ENCODE peak calls at places on chromosomes 6 and 20, in eight cellular contexts. One of them, this sample, is unnamed.

GRCh38 chr6:24283043-24283985 is 74.5 kb downstream of the DCDC2 start:
- DNase-seq in HS-5: peak
- DNase-seq in SK-MEL-5: peak
- DNase-seq in GM23338: peak
- DNase-seq in globus pallidus: peak
- DNase-seq in stomach: peak
- DNase-seq in tibial nerve: peak
- DNase-seq in Karpas-422: peak
- DNase-seq in this sample: peak

GRCh38 chr20:19588731-19589130 is 169.3 kb upstream of the RIN2 start:
- DNase-seq in Karpas-422: no peak
- DNase-seq in HS-5: no peak
- DNase-seq in SK-MEL-5: no peak
- DNase-seq in GM23338: no peak
- DNase-seq in stomach: peak
- DNase-seq in globus pallidus: no peak
- DNase-seq in tibial nerve: peak
- DNase-seq in this sample: no peak

GRCh38 chr20:24673678-24674570 is 204.5 kb downstream of the SYNDIG1 start:
- DNase-seq in stomach: no peak
- DNase-seq in HS-5: peak
- DNase-seq in tibial nerve: no peak
- DNase-seq in GM23338: no peak
- DNase-seq in Karpas-422: no peak
- DNase-seq in globus pallidus: no peak
- DNase-seq in SK-MEL-5: no peak
- DNase-seq in this sample: no peak

GRCh38 chr6:42450314-42451145 is 1.2 kb downstream of the TRERF1 start:
- DNase-seq in GM23338: peak
- DNase-seq in stomach: no peak
- DNase-seq in HS-5: no peak
- DNase-seq in Karpas-422: peak
- DNase-seq in tibial nerve: no peak
- DNase-seq in globus pallidus: peak
- DNase-seq in SK-MEL-5: no peak
- DNase-seq in this sample: no peak

GRCh38 chr6:119240257-119241123 is 109.1 kb downstream of the MAN1A1 start:
- DNase-seq in GM23338: peak
- DNase-seq in globus pallidus: no peak
- DNase-seq in Karpas-422: no peak
- DNase-seq in HS-5: no peak
- DNase-seq in tibial nerve: no peak
- DNase-seq in stomach: no peak
- DNase-seq in SK-MEL-5: no peak
- DNase-seq in this sample: no peak

GRCh38 chr6:30942338-30943060 is 1.7 kb downstream of the MUCL3 start:
- DNase-seq in globus pallidus: no peak
- DNase-seq in Karpas-422: no peak
- DNase-seq in GM23338: peak
- DNase-seq in HS-5: peak
- DNase-seq in SK-MEL-5: peak
- DNase-seq in tibial nerve: peak
- DNase-seq in stomach: peak
- DNase-seq in this sample: peak

GRCh38 chr6:100475554-100476325 is 11.0 kb upstream of the SIM1 start:
- DNase-seq in SK-MEL-5: no peak
- DNase-seq in tibial nerve: no peak
- DNase-seq in Karpas-422: no peak
- DNase-seq in stomach: no peak
- DNase-seq in HS-5: no peak
- DNase-seq in GM23338: no peak
- DNase-seq in globus pallidus: no peak
- DNase-seq in this sample: no peak

GRCh38 chr20:4811257-4811656 is 89.5 kb downstream of the PRND start:
- DNase-seq in GM23338: no peak
- DNase-seq in tibial nerve: no peak
- DNase-seq in SK-MEL-5: no peak
- DNase-seq in HS-5: no peak
- DNase-seq in Karpas-422: no peak
- DNase-seq in globus pallidus: no peak
- DNase-seq in stomach: no peak
- DNase-seq in this sample: no peak

GRCh38 chr6:84811351-84811750 is 47.0 kb upstream of the TBX18 start:
- DNase-seq in HS-5: no peak
- DNase-seq in Karpas-422: no peak
- DNase-seq in stomach: no peak
- DNase-seq in GM23338: no peak
- DNase-seq in globus pallidus: no peak
- DNase-seq in SK-MEL-5: no peak
- DNase-seq in tibial nerve: no peak
- DNase-seq in this sample: no peak

GRCh38 chr6:166786704-166787293 is 159.7 kb upstream of the RPS6KA2 start:
- DNase-seq in Karpas-422: peak
- DNase-seq in globus pallidus: peak
- DNase-seq in stomach: no peak
- DNase-seq in SK-MEL-5: peak
- DNase-seq in GM23338: peak
- DNase-seq in HS-5: peak
- DNase-seq in tibial nerve: peak
- DNase-seq in this sample: peak

GRCh38 chr6:74931567-74931966 is 274.3 kb downstream of the COL12A1 start:
- DNase-seq in stomach: no peak
- DNase-seq in Karpas-422: no peak
- DNase-seq in GM23338: no peak
- DNase-seq in SK-MEL-5: no peak
- DNase-seq in tibial nerve: peak
- DNase-seq in HS-5: peak
- DNase-seq in globus pallidus: no peak
- DNase-seq in this sample: peak

GRCh38 chr20:64047968-64048401 is 1.5 kb downstream of the SOX18 start:
- DNase-seq in SK-MEL-5: no peak
- DNase-seq in HS-5: no peak
- DNase-seq in GM23338: peak
- DNase-seq in globus pallidus: no peak
- DNase-seq in stomach: no peak
- DNase-seq in tibial nerve: no peak
- DNase-seq in Karpas-422: no peak
- DNase-seq in this sample: no peak

GRCh38 chr6:159701413-159701999 is 8.5 kb upstream of the SOD2 start:
- DNase-seq in tibial nerve: no peak
- DNase-seq in HS-5: peak
- DNase-seq in GM23338: no peak
- DNase-seq in Karpas-422: peak
- DNase-seq in SK-MEL-5: peak
- DNase-seq in stomach: no peak
- DNase-seq in globus pallidus: no peak
- DNase-seq in this sample: peak